ENCODE peak calls at places on chromosomes 2 and 18, in nine cellular contexts. V is SW480; X is activated CD4-positive, alpha-beta T cell treated with anti-CD3 and anti-CD28 coated beads, Interleukin-2, amount 10 ng/mL, durations not matched to agents 7 days and 5 days; I is WTC11; Q is Right ventricle myocardium inferior; S is NK-92 treated with Interleukin-12 subunit alpha and Interleukin-12 subunit beta, amount 100 ng/mL, for 24 hours; F is H9; C is brain microvascular endothelial cell; A is T-helper 22 cell. Z is an unnamed sample.

GRCh38 chr18:32773187-32773712 is 427 bp upstream of the KLHL14 start:
- DNase-seq in V (no peak), X (no peak), I (no peak), Q (no peak), S (no peak), F (no peak), C (no peak), A (no peak), Z (no peak)

GRCh38 chr2:185245806-185246205 is 492.8 kb upstream of the FSIP2 start:
- DNase-seq in V (no peak), X (no peak), I (no peak), Q (no peak), S (no peak), F (no peak), C (peak; percentile 4), A (no peak), Z (peak; percentile 28)

GRCh38 chr2:75465317-75465998 is 95.3 kb downstream of the EVA1A start:
- DNase-seq in V (peak; percentile 42), X (no peak), I (no peak), Q (no peak), S (no peak), F (no peak), C (peak; percentile 25), A (no peak), Z (no peak)

GRCh38 chr18:59954746-59955145 is 55.0 kb downstream of the PMAIP1 start:
- DNase-seq in V (peak; percentile 55), X (no peak), I (no peak), Q (no peak), S (no peak), F (no peak), C (peak; percentile 60), A (no peak), Z (no peak)

GRCh38 chr2:241112592-241112991 is 10.5 kb upstream of the MTERF4 start:
- DNase-seq in V (no peak), X (no peak), I (no peak), Q (no peak), S (no peak), F (no peak), C (no peak), A (peak; percentile 41), Z (no peak)

GRCh38 chr2:84048964-84049363 is 410.1 kb downstream of the SUCLG1 start:
- DNase-seq in V (no peak), X (no peak), I (no peak), Q (no peak), S (no peak), F (no peak), C (no peak), A (no peak), Z (no peak)

GRCh38 chr2:121095257-121096080 is 189.5 kb downstream of the TFCP2L1 start:
- DNase-seq in V (peak; percentile 66), X (peak; percentile 12), I (peak; percentile 79), Q (no peak), S (no peak), F (peak; percentile 90), C (peak; percentile 60), A (no peak), Z (peak; percentile 90)

GRCh38 chr2:233210843-233211600 is 40.5 kb upstream of the ATG16L1 start:
- DNase-seq in V (peak; percentile 71), X (no peak), I (no peak), Q (peak; percentile 80), S (no peak), F (no peak), C (peak; percentile 88), A (no peak), Z (no peak)

GRCh38 chr2:159124441-159124911 is 156.0 kb downstream of the TANC1 start:
- DNase-seq in V (peak; percentile 81), X (no peak), I (no peak), Q (no peak), S (no peak), F (no peak), C (peak; percentile 89), A (no peak), Z (peak; percentile 48)

GRCh38 chr2:45435316-45435715 is 175.8 kb downstream of the SRBD1 start:
- DNase-seq in V (no peak), X (no peak), I (no peak), Q (no peak), S (no peak), F (no peak), C (peak; percentile 86), A (no peak), Z (no peak)

GRCh38 chr2:180184506-180184905 is 177.4 kb upstream of the CWC22 start:
- DNase-seq in V (no peak), X (no peak), I (no peak), Q (no peak), S (no peak), F (no peak), C (peak; percentile 3), A (no peak), Z (no peak)

GRCh38 chr2:173884403-173884802 is 80.8 kb downstream of the SP3 start:
- DNase-seq in V (peak; percentile 28), X (no peak), I (peak; percentile 64), Q (no peak), S (no peak), F (peak; percentile 53), C (peak; percentile 25), A (no peak), Z (peak; percentile 68)

GRCh38 chr2:46187112-46187618 is 110.0 kb upstream of the EPAS1 start:
- DNase-seq in V (no peak), X (peak; percentile 60), I (no peak), Q (peak; percentile 66), S (no peak), F (no peak), C (no peak), A (no peak), Z (no peak)

GRCh38 chr2:57959380-57959779 is 87.2 kb upstream of the VRK2 start:
- DNase-seq in V (no peak), X (no peak), I (no peak), Q (no peak), S (no peak), F (no peak), C (no peak), A (no peak), Z (peak; percentile 9)

GRCh38 chr2:239106314-239106908 is 258.5 kb downstream of the TWIST2 start:
- DNase-seq in V (no peak), X (no peak), I (peak; percentile 60), Q (no peak), S (no peak), F (peak; percentile 66), C (peak; percentile 60), A (no peak), Z (peak; percentile 52)

Z was measured in GM23338.